ENCODE peak calls at places on chromosome 1, in seven cellular contexts. H is mesendoderm, Y is IMR-90, S is H9, A is H1, Z is trophoblast cell, T is mesenchymal stem cell. K is an unnamed sample.
A peak's percentile ranks its signal among the peaks of the same experiment; 100 is the strongest.

GRCh38 chr1:5975133-5975880 is 16.9 kb downstream of the NPHP4 start:
- DNase-seq in H (peak; percentile 68), Y (peak; percentile 64), S (peak; percentile 59), A (no peak), Z (peak; percentile 29), T (peak; percentile 54), K (no peak)

GRCh38 chr1:113146242-113147072 is 73.5 kb downstream of the LRIG2 start:
- DNase-seq in H (peak; percentile 73), Y (peak; percentile 11), S (no peak), A (no peak), Z (peak; percentile 84), T (peak; percentile 73), K (no peak)

GRCh38 chr1:182811975-182812727 is 22.6 kb downstream of the NPL start:
- DNase-seq in H (no peak), Y (no peak), S (no peak), A (no peak), Z (no peak), T (no peak), K (no peak)

GRCh38 chr1:59220356-59220755 is 76.5 kb upstream of the FGGY start:
- DNase-seq in H (no peak), Y (no peak), S (no peak), A (no peak), Z (peak; percentile 87), T (no peak), K (no peak)

GRCh38 chr1:174967845-174968705 is 31.7 kb upstream of the CACYBP start:
- DNase-seq in H (no peak), Y (no peak), S (no peak), A (no peak), Z (peak; percentile 20), T (no peak), K (no peak)

GRCh38 chr1:37858931-37859506 is 373 bp downstream of the MTF1 start:
- DNase-seq in H (no peak), Y (peak; percentile 20), S (no peak), A (no peak), Z (peak; percentile 57), T (peak; percentile 64), K (no peak)

GRCh38 chr1:18877282-18877681 is 17.8 kb upstream of the TAS1R2 start:
- DNase-seq in H (no peak), Y (no peak), S (no peak), A (no peak), Z (no peak), T (no peak), K (no peak)

GRCh38 chr1:184770176-184770575 is 15.5 kb upstream of the EDEM3 start:
- DNase-seq in H (no peak), Y (no peak), S (no peak), A (no peak), Z (no peak), T (peak; percentile 59), K (no peak)

GRCh38 chr1:205907794-205908193 is 35.5 kb downstream of the SLC26A9 start:
- DNase-seq in H (peak; percentile 75), Y (peak; percentile 49), S (no peak), A (no peak), Z (peak; percentile 64), T (peak; percentile 38), K (no peak)

GRCh38 chr1:19432943-19433609 is 52.3 kb downstream of the CAPZB start:
- DNase-seq in H (no peak), Y (peak; percentile 56), S (no peak), A (no peak), Z (no peak), T (peak; percentile 71), K (no peak)

GRCh38 chr1:5680600-5680999 is 311.6 kb downstream of the NPHP4 start:
- DNase-seq in H (no peak), Y (no peak), S (no peak), A (no peak), Z (no peak), T (no peak), K (no peak)

GRCh38 chr1:33045814-33046213 is 9.1 kb upstream of the AK2 start:
- DNase-seq in H (peak; percentile 43), Y (peak; percentile 52), S (no peak), A (no peak), Z (no peak), T (no peak), K (no peak)

GRCh38 chr1:50968884-50969610 is 998 bp upstream of the CDKN2C start:
- DNase-seq in H (peak; percentile 40), Y (no peak), S (peak; percentile 47), A (no peak), Z (peak; percentile 24), T (peak; percentile 60), K (no peak)

GRCh38 chr1:50969611-50970507 is at the start of gene CDKN2C:
- DNase-seq in H (peak; percentile 68), Y (peak; percentile 86), S (peak; percentile 55), A (no peak), Z (peak; percentile 67), T (peak; percentile 88), K (no peak)

GRCh38 chr1:50967416-50968020 is 2.5 kb upstream of the CDKN2C start:
- DNase-seq in H (no peak), Y (no peak), S (no peak), A (no peak), Z (no peak), T (peak; percentile 28), K (no peak)

GRCh38 chr1:50970508-50970885 is 452 bp downstream of the CDKN2C start:
- DNase-seq in H (no peak), Y (no peak), S (no peak), A (no peak), Z (peak; percentile 2), T (no peak), K (no peak)

DNA sequence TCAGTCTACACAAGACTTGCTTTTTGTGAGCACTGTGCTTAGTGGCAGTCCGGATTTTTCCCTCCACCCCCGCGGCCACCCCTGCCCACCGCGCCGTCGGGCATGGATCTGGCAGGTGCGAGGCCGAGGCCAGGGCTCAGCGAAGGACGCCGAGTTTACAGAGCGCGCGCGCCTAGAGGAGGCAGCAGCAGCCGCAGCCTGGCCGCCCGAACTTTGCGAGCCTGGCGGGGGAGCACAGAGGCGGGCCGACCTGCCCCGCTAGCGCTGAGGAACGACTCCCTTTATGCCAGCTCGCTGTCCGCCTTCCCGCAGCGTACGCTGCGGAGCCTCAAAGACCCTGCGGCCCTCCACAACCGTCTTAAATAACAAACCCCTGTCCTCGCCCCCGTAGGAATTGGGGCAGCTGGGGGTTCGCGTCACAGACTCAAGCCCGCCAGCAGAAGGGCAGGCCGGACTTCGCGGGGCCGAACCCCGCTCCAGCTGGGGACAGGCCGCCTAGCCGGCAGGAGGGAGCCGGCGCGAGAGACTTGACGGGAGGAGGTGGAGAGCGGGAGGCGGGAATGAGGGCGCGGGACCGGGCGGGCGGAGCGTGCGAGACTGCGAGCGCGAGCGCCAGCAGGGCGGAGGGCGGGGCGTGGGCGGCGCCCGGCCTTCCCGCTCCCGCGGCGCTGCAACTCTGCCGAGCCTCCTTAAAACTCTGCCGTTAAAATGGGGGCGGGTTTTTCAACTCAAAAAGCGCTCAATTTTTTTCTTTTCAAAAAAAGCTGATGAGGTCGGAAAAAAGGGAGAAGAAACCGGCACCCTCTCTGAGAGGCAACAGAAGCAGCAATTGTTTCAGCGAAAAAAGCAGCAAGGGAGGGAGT is 1.8 kb upstream of the CDKN2C start:
- DNase-seq in H (peak; percentile 89), Y (peak; percentile 89), S (peak; percentile 86), A (no peak), Z (peak; percentile 88), T (peak; percentile 91), K (peak; percentile 81)
- H3K4ac ChIP-seq in H (no peak overlapping the region), Y (peak overlapping the region; percentile 64), S (no peak overlapping the region), A (no peak overlapping the region), Z (no peak overlapping the region), T (no peak overlapping the region), K (no peak overlapping the region)

GRCh38 chr1:171784779-171785178 is 3.3 kb downstream of the METTL13 start:
- DNase-seq in H (no peak), Y (no peak), S (no peak), A (no peak), Z (no peak), T (no peak), K (no peak)

GRCh38 chr1:171780583-171781166 is 785 bp upstream of the METTL13 start:
- DNase-seq in H (no peak), Y (no peak), S (no peak), A (no peak), Z (no peak), T (no peak), K (no peak)

GRCh38 chr1:171783816-171784530 is 2.5 kb downstream of the METTL13 start:
- DNase-seq in H (no peak), Y (no peak), S (no peak), A (no peak), Z (no peak), T (no peak), K (no peak)

GRCh38 chr1:171785766-171786165 is 4.3 kb downstream of the METTL13 start:
- DNase-seq in H (no peak), Y (no peak), S (no peak), A (no peak), Z (no peak), T (no peak), K (no peak)

GRCh38 chr1:171781167-171781875 is at the start of gene METTL13:
- DNase-seq in H (peak; percentile 100), Y (peak; percentile 99), S (peak; percentile 100), A (peak; percentile 98), Z (peak; percentile 99), T (peak; percentile 100), K (peak; percentile 98)
- H3K4ac ChIP-seq in H (no peak within 1 kb of the TSS), Y (peak within 1 kb of the TSS; percentile 81), S (no peak within 1 kb of the TSS), A (peak within 1 kb of the TSS; percentile 12), Z (peak within 1 kb of the TSS; percentile 95), T (peak within 1 kb of the TSS; percentile 28), K (no peak within 1 kb of the TSS)

DNA sequence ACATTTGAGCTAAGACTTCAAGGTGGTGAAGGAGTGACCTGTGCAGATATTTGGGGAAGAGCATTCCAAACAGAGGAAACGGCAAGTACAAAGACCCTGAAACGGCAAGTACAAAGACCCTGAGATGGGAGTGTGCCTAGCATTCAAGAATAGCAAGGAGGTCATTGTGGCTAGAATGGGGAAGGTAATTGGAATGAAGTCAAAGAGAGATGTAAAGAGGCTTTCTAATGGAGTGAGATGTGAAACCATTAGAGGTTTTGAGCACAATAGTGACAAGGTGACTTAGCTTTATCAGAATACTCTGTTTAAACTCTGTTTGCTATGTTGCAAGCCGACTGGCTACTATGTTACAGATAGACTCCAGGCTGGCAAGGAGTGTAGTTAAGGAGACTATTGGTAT is 4.4 kb downstream of the CDC7 start:
- DNase-seq in H (no peak), Y (no peak), S (no peak), A (no peak), Z (no peak), T (no peak), K (no peak)
- H3K4ac ChIP-seq in H (no peak overlapping the region), Y (no peak overlapping the region), S (no peak overlapping the region), A (no peak overlapping the region), Z (no peak overlapping the region), T (no peak overlapping the region), K (no peak overlapping the region)

GRCh38 chr1:28565040-28565439 is 12.2 kb downstream of the TRNAU1AP start:
- DNase-seq in H (no peak), Y (no peak), S (no peak), A (no peak), Z (no peak), T (no peak), K (no peak)

GRCh38 chr1:28564310-28564709 is 11.4 kb downstream of the TRNAU1AP start:
- DNase-seq in H (no peak), Y (no peak), S (no peak), A (no peak), Z (no peak), T (no peak), K (no peak)

GRCh38 chr1:28571911-28572310 is 19.0 kb downstream of the TRNAU1AP start:
- DNase-seq in H (no peak), Y (no peak), S (no peak), A (no peak), Z (no peak), T (no peak), K (no peak)

GRCh38 chr1:28565726-28566125 is 12.8 kb downstream of the TRNAU1AP start:
- DNase-seq in H (no peak), Y (no peak), S (no peak), A (no peak), Z (no peak), T (no peak), K (no peak)

GRCh38 chr1:28566931-28567330 is 14.0 kb downstream of the TRNAU1AP start:
- DNase-seq in H (no peak), Y (no peak), S (no peak), A (no peak), Z (no peak), T (no peak), K (no peak)
- H3K4ac ChIP-seq in H (no peak overlapping the region), Y (no peak overlapping the region), S (no peak overlapping the region), A (no peak overlapping the region), Z (no peak overlapping the region), T (no peak overlapping the region), K (no peak overlapping the region)

K was measured in neuronal stem cell.